ENCODE peak calls at places on chromosomes 13 and 19, in six cellular contexts. One of them, this sample, is unnamed.

GRCh38 chr19:41945135-41945766 is 13.9 kb downstream of the RABAC1 start:
- DNase-seq in thoracic aorta: no peak
- DNase-seq in activated CD4-positive, alpha-beta memory T cell treated with anti-CD3 and anti-CD28 coated beads for 36 hours: peak
- DNase-seq in midbrain: no peak
- DNase-seq in HTR-8/SVneo: no peak
- DNase-seq in psoas muscle: no peak
- DNase-seq in this sample: no peak

GRCh38 chr13:29540799-29541198 is 54.7 kb downstream of the SLC7A1 start:
- DNase-seq in midbrain: no peak
- DNase-seq in thoracic aorta: no peak
- DNase-seq in HTR-8/SVneo: no peak
- DNase-seq in activated CD4-positive, alpha-beta memory T cell treated with anti-CD3 and anti-CD28 coated beads for 36 hours: no peak
- DNase-seq in psoas muscle: no peak
- DNase-seq in this sample: no peak

GRCh38 chr13:44049546-44049945 is 169.8 kb downstream of the LACC1 start:
- DNase-seq in midbrain: no peak
- DNase-seq in activated CD4-positive, alpha-beta memory T cell treated with anti-CD3 and anti-CD28 coated beads for 36 hours: no peak
- DNase-seq in thoracic aorta: no peak
- DNase-seq in psoas muscle: no peak
- DNase-seq in HTR-8/SVneo: no peak
- DNase-seq in this sample: no peak

GRCh38 chr13:109858319-109858718 is 71.9 kb upstream of the IRS2 start:
- DNase-seq in psoas muscle: no peak
- DNase-seq in midbrain: no peak
- DNase-seq in activated CD4-positive, alpha-beta memory T cell treated with anti-CD3 and anti-CD28 coated beads for 36 hours: peak
- DNase-seq in thoracic aorta: no peak
- DNase-seq in HTR-8/SVneo: no peak
- DNase-seq in this sample: no peak

GRCh38 chr13:41250993-41251392 is 12.4 kb downstream of the MTRF1 start:
- DNase-seq in psoas muscle: no peak
- DNase-seq in thoracic aorta: no peak
- DNase-seq in midbrain: no peak
- DNase-seq in HTR-8/SVneo: no peak
- DNase-seq in activated CD4-positive, alpha-beta memory T cell treated with anti-CD3 and anti-CD28 coated beads for 36 hours: no peak
- DNase-seq in this sample: no peak

GRCh38 chr19:5850743-5851293 is 431 bp downstream of the FUT3 start:
- DNase-seq in activated CD4-positive, alpha-beta memory T cell treated with anti-CD3 and anti-CD28 coated beads for 36 hours: no peak
- DNase-seq in thoracic aorta: no peak
- DNase-seq in psoas muscle: no peak
- DNase-seq in HTR-8/SVneo: no peak
- DNase-seq in midbrain: no peak
- DNase-seq in this sample: peak

GRCh38 chr19:4678881-4679379 is 8.8 kb upstream of the MYDGF start:
- DNase-seq in activated CD4-positive, alpha-beta memory T cell treated with anti-CD3 and anti-CD28 coated beads for 36 hours: peak
- DNase-seq in thoracic aorta: no peak
- DNase-seq in psoas muscle: peak
- DNase-seq in midbrain: no peak
- DNase-seq in HTR-8/SVneo: no peak
- DNase-seq in this sample: peak

GRCh38 chr19:50427997-50428425 is 4.7 kb upstream of the MYBPC2 start:
- DNase-seq in psoas muscle: peak
- DNase-seq in thoracic aorta: no peak
- DNase-seq in activated CD4-positive, alpha-beta memory T cell treated with anti-CD3 and anti-CD28 coated beads for 36 hours: peak
- DNase-seq in HTR-8/SVneo: no peak
- DNase-seq in midbrain: peak
- DNase-seq in this sample: peak

GRCh38 chr13:109204657-109205056 is 575.2 kb downstream of the MYO16 start:
- DNase-seq in thoracic aorta: no peak
- DNase-seq in activated CD4-positive, alpha-beta memory T cell treated with anti-CD3 and anti-CD28 coated beads for 36 hours: no peak
- DNase-seq in psoas muscle: no peak
- DNase-seq in HTR-8/SVneo: no peak
- DNase-seq in midbrain: no peak
- DNase-seq in this sample: no peak

GRCh38 chr13:42221321-42221720 is 50.6 kb upstream of the AKAP11 start:
- DNase-seq in midbrain: no peak
- DNase-seq in activated CD4-positive, alpha-beta memory T cell treated with anti-CD3 and anti-CD28 coated beads for 36 hours: no peak
- DNase-seq in HTR-8/SVneo: no peak
- DNase-seq in psoas muscle: no peak
- DNase-seq in thoracic aorta: no peak
- DNase-seq in this sample: no peak

GRCh38 chr13:21837841-21838551 is 167.1 kb downstream of the FGF9 start:
- DNase-seq in psoas muscle: no peak
- DNase-seq in HTR-8/SVneo: peak
- DNase-seq in midbrain: no peak
- DNase-seq in thoracic aorta: no peak
- DNase-seq in activated CD4-positive, alpha-beta memory T cell treated with anti-CD3 and anti-CD28 coated beads for 36 hours: no peak
- DNase-seq in this sample: no peak

GRCh38 chr19:2478756-2479555 is 3.0 kb downstream of the GADD45B start:
- DNase-seq in psoas muscle: peak
- DNase-seq in midbrain: no peak
- DNase-seq in HTR-8/SVneo: no peak
- DNase-seq in activated CD4-positive, alpha-beta memory T cell treated with anti-CD3 and anti-CD28 coated beads for 36 hours: peak
- DNase-seq in thoracic aorta: peak
- DNase-seq in this sample: peak

GRCh38 chr19:6464070-6464873 is at the start of gene CRB3:
- DNase-seq in thoracic aorta: no peak
- DNase-seq in activated CD4-positive, alpha-beta memory T cell treated with anti-CD3 and anti-CD28 coated beads for 36 hours: peak
- DNase-seq in psoas muscle: no peak
- DNase-seq in HTR-8/SVneo: no peak
- DNase-seq in midbrain: no peak
- DNase-seq in this sample: no peak

GRCh38 chr13:94362411-94362909 is 117.0 kb downstream of the DCT start:
- DNase-seq in thoracic aorta: peak
- DNase-seq in activated CD4-positive, alpha-beta memory T cell treated with anti-CD3 and anti-CD28 coated beads for 36 hours: peak
- DNase-seq in midbrain: peak
- DNase-seq in psoas muscle: no peak
- DNase-seq in HTR-8/SVneo: peak
- DNase-seq in this sample: peak

GRCh38 chr13:105991622-105992254 is 543.7 kb downstream of the EFNB2 start:
- DNase-seq in activated CD4-positive, alpha-beta memory T cell treated with anti-CD3 and anti-CD28 coated beads for 36 hours: no peak
- DNase-seq in thoracic aorta: no peak
- DNase-seq in psoas muscle: no peak
- DNase-seq in HTR-8/SVneo: no peak
- DNase-seq in midbrain: peak
- DNase-seq in this sample: peak

GRCh38 chr13:94173312-94173854 is 306.1 kb downstream of the DCT start:
- DNase-seq in psoas muscle: no peak
- DNase-seq in midbrain: no peak
- DNase-seq in HTR-8/SVneo: no peak
- DNase-seq in activated CD4-positive, alpha-beta memory T cell treated with anti-CD3 and anti-CD28 coated beads for 36 hours: no peak
- DNase-seq in thoracic aorta: no peak
- DNase-seq in this sample: peak

GRCh38 chr19:3687774-3688706 is 12.2 kb downstream of the PIP5K1C start:
- DNase-seq in HTR-8/SVneo: no peak
- DNase-seq in psoas muscle: no peak
- DNase-seq in activated CD4-positive, alpha-beta memory T cell treated with anti-CD3 and anti-CD28 coated beads for 36 hours: peak
- DNase-seq in midbrain: no peak
- DNase-seq in thoracic aorta: no peak
- DNase-seq in this sample: no peak

GRCh38 chr13:98254541-98254940 is 77.5 kb upstream of the RNF113B start:
- DNase-seq in midbrain: no peak
- DNase-seq in psoas muscle: no peak
- DNase-seq in HTR-8/SVneo: no peak
- DNase-seq in thoracic aorta: no peak
- DNase-seq in activated CD4-positive, alpha-beta memory T cell treated with anti-CD3 and anti-CD28 coated beads for 36 hours: no peak
- DNase-seq in this sample: peak

GRCh38 chr19:21047712-21048111 is 27.3 kb downstream of the ZNF430 start:
- DNase-seq in activated CD4-positive, alpha-beta memory T cell treated with anti-CD3 and anti-CD28 coated beads for 36 hours: no peak
- DNase-seq in psoas muscle: no peak
- DNase-seq in thoracic aorta: no peak
- DNase-seq in midbrain: no peak
- DNase-seq in HTR-8/SVneo: no peak
- DNase-seq in this sample: no peak

GRCh38 chr13:101915333-101915732 is 462.9 kb downstream of the ITGBL1 start:
- DNase-seq in midbrain: no peak
- DNase-seq in HTR-8/SVneo: no peak
- DNase-seq in thoracic aorta: no peak
- DNase-seq in psoas muscle: no peak
- DNase-seq in activated CD4-positive, alpha-beta memory T cell treated with anti-CD3 and anti-CD28 coated beads for 36 hours: no peak
- DNase-seq in this sample: no peak

GRCh38 chr13:88704600-88705275 is 1033.6 kb downstream of the SLITRK5 start:
- DNase-seq in HTR-8/SVneo: no peak
- DNase-seq in activated CD4-positive, alpha-beta memory T cell treated with anti-CD3 and anti-CD28 coated beads for 36 hours: no peak
- DNase-seq in thoracic aorta: no peak
- DNase-seq in psoas muscle: no peak
- DNase-seq in midbrain: no peak
- DNase-seq in this sample: no peak

GRCh38 chr13:60078226-60078625 is 85.5 kb downstream of the DIAPH3 start:
- DNase-seq in psoas muscle: no peak
- DNase-seq in thoracic aorta: no peak
- DNase-seq in activated CD4-positive, alpha-beta memory T cell treated with anti-CD3 and anti-CD28 coated beads for 36 hours: no peak
- DNase-seq in HTR-8/SVneo: no peak
- DNase-seq in midbrain: no peak
- DNase-seq in this sample: no peak

GRCh38 chr13:26811636-26812035 is 51.0 kb upstream of the GPR12 start:
- DNase-seq in activated CD4-positive, alpha-beta memory T cell treated with anti-CD3 and anti-CD28 coated beads for 36 hours: no peak
- DNase-seq in HTR-8/SVneo: no peak
- DNase-seq in midbrain: no peak
- DNase-seq in psoas muscle: no peak
- DNase-seq in thoracic aorta: no peak
- DNase-seq in this sample: no peak

GRCh38 chr13:110868631-110869165 is 46.2 kb downstream of the ANKRD10 start:
- DNase-seq in HTR-8/SVneo: no peak
- DNase-seq in activated CD4-positive, alpha-beta memory T cell treated with anti-CD3 and anti-CD28 coated beads for 36 hours: no peak
- DNase-seq in thoracic aorta: no peak
- DNase-seq in psoas muscle: no peak
- DNase-seq in midbrain: no peak
- DNase-seq in this sample: no peak

GRCh38 chr13:74134226-74134776 is at the start of gene KLF12:
- DNase-seq in activated CD4-positive, alpha-beta memory T cell treated with anti-CD3 and anti-CD28 coated beads for 36 hours: peak
- DNase-seq in thoracic aorta: peak
- DNase-seq in HTR-8/SVneo: peak
- DNase-seq in midbrain: peak
- DNase-seq in psoas muscle: peak
- DNase-seq in this sample: peak

GRCh38 chr13:23672616-23673015 is 102.4 kb downstream of the TNFRSF19 start:
- DNase-seq in HTR-8/SVneo: no peak
- DNase-seq in midbrain: no peak
- DNase-seq in activated CD4-positive, alpha-beta memory T cell treated with anti-CD3 and anti-CD28 coated beads for 36 hours: no peak
- DNase-seq in thoracic aorta: no peak
- DNase-seq in psoas muscle: no peak
- DNase-seq in this sample: peak

GRCh38 chr19:7230826-7231225 is 63.4 kb downstream of the INSR start:
- DNase-seq in activated CD4-positive, alpha-beta memory T cell treated with anti-CD3 and anti-CD28 coated beads for 36 hours: no peak
- DNase-seq in thoracic aorta: no peak
- DNase-seq in HTR-8/SVneo: no peak
- DNase-seq in psoas muscle: peak
- DNase-seq in midbrain: peak
- DNase-seq in this sample: no peak

GRCh38 chr19:57706346-57706745 is 2.7 kb downstream of the ZNF154 start:
- DNase-seq in HTR-8/SVneo: no peak
- DNase-seq in psoas muscle: no peak
- DNase-seq in activated CD4-positive, alpha-beta memory T cell treated with anti-CD3 and anti-CD28 coated beads for 36 hours: no peak
- DNase-seq in thoracic aorta: no peak
- DNase-seq in midbrain: no peak
- DNase-seq in this sample: no peak

This sample was measured in astrocyte of the spinal cord.